ENCODE peak calls at places on chromosomes 7 and 10, in ten cellular contexts. One of them, this sample, is unnamed.

GRCh38 chr10:92062273-92062672 is 138.7 kb downstream of the BTAF1 start:
- DNase-seq in globus pallidus: no peak
- DNase-seq in memory B cell: no peak
- DNase-seq in EL: no peak
- DNase-seq in activated CD8-positive, alpha-beta memory T cell treated with anti-CD3 and anti-CD28 coated beads for 48 hours: no peak
- DNase-seq in H1: no peak
- DNase-seq in H9: no peak
- DNase-seq in effector memory CD8-positive, alpha-beta T cell: no peak
- DNase-seq in bronchial epithelial cell: no peak
- DNase-seq in ELR: no peak
- DNase-seq in this sample: no peak

GRCh38 chr7:74561898-74562613 is 95.5 kb upstream of the GTF2I start:
- DNase-seq in EL: no peak
- DNase-seq in bronchial epithelial cell: peak
- DNase-seq in memory B cell: no peak
- DNase-seq in effector memory CD8-positive, alpha-beta T cell: no peak
- DNase-seq in globus pallidus: no peak
- DNase-seq in activated CD8-positive, alpha-beta memory T cell treated with anti-CD3 and anti-CD28 coated beads for 48 hours: no peak
- DNase-seq in H1: no peak
- DNase-seq in ELR: no peak
- DNase-seq in H9: no peak
- DNase-seq in this sample: no peak

GRCh38 chr7:19392246-19392645 is 247.0 kb upstream of the FERD3L start:
- DNase-seq in H9: no peak
- DNase-seq in ELR: peak
- DNase-seq in EL: peak
- DNase-seq in bronchial epithelial cell: no peak
- DNase-seq in globus pallidus: no peak
- DNase-seq in H1: no peak
- DNase-seq in activated CD8-positive, alpha-beta memory T cell treated with anti-CD3 and anti-CD28 coated beads for 48 hours: no peak
- DNase-seq in memory B cell: no peak
- DNase-seq in effector memory CD8-positive, alpha-beta T cell: no peak
- DNase-seq in this sample: no peak

GRCh38 chr7:154690411-154690810 is 312.5 kb downstream of the PAXIP1 start:
- DNase-seq in bronchial epithelial cell: no peak
- DNase-seq in EL: no peak
- DNase-seq in ELR: no peak
- DNase-seq in H9: no peak
- DNase-seq in effector memory CD8-positive, alpha-beta T cell: no peak
- DNase-seq in globus pallidus: no peak
- DNase-seq in memory B cell: no peak
- DNase-seq in activated CD8-positive, alpha-beta memory T cell treated with anti-CD3 and anti-CD28 coated beads for 48 hours: no peak
- DNase-seq in H1: no peak
- DNase-seq in this sample: no peak

GRCh38 chr10:104349623-104350142 is 4.0 kb upstream of the CFAP58 start:
- DNase-seq in H9: no peak
- DNase-seq in bronchial epithelial cell: peak
- DNase-seq in EL: no peak
- DNase-seq in ELR: peak
- DNase-seq in activated CD8-positive, alpha-beta memory T cell treated with anti-CD3 and anti-CD28 coated beads for 48 hours: no peak
- DNase-seq in H1: no peak
- DNase-seq in globus pallidus: no peak
- DNase-seq in effector memory CD8-positive, alpha-beta T cell: no peak
- DNase-seq in memory B cell: peak
- DNase-seq in this sample: no peak

GRCh38 chr7:95684037-95684436 is 87.7 kb upstream of the PDK4 start:
- DNase-seq in ELR: peak
- DNase-seq in memory B cell: no peak
- DNase-seq in effector memory CD8-positive, alpha-beta T cell: no peak
- DNase-seq in EL: peak
- DNase-seq in bronchial epithelial cell: peak
- DNase-seq in H9: no peak
- DNase-seq in H1: no peak
- DNase-seq in globus pallidus: peak
- DNase-seq in activated CD8-positive, alpha-beta memory T cell treated with anti-CD3 and anti-CD28 coated beads for 48 hours: no peak
- DNase-seq in this sample: no peak

GRCh38 chr10:6916601-6917000 is 336.5 kb upstream of the PRKCQ start:
- DNase-seq in H1: no peak
- DNase-seq in bronchial epithelial cell: no peak
- DNase-seq in EL: no peak
- DNase-seq in globus pallidus: no peak
- DNase-seq in memory B cell: no peak
- DNase-seq in effector memory CD8-positive, alpha-beta T cell: no peak
- DNase-seq in H9: no peak
- DNase-seq in activated CD8-positive, alpha-beta memory T cell treated with anti-CD3 and anti-CD28 coated beads for 48 hours: no peak
- DNase-seq in ELR: no peak
- DNase-seq in this sample: no peak

GRCh38 chr7:69597278-69598076 is 798 bp upstream of the AUTS2 start:
- DNase-seq in EL: no peak
- DNase-seq in memory B cell: peak
- DNase-seq in H1: peak
- DNase-seq in bronchial epithelial cell: no peak
- DNase-seq in ELR: no peak
- DNase-seq in globus pallidus: no peak
- DNase-seq in effector memory CD8-positive, alpha-beta T cell: peak
- DNase-seq in H9: peak
- DNase-seq in activated CD8-positive, alpha-beta memory T cell treated with anti-CD3 and anti-CD28 coated beads for 48 hours: no peak
- DNase-seq in this sample: peak